ENCODE peak calls at places on chromosome 14, in ten cellular contexts. One of them, this sample, is unnamed.

GRCh38 chr14:68145036-68145435 is 325.5 kb downstream of the RAD51B start:
- DNase-seq in activated CD8-positive, alpha-beta T cell treated with anti-CD3 and anti-CD28 coated beads for 36 hours: no peak
- DNase-seq in CD8-positive, alpha-beta T cell: no peak
- DNase-seq in kidney epithelial cell: no peak
- DNase-seq in NB4: no peak
- DNase-seq in right lobe of liver: no peak
- DNase-seq in upper lobe of right lung: no peak
- DNase-seq in colonic mucosa: peak; percentile 53
- DNase-seq in stomach: no peak
- DNase-seq in breast epithelium: no peak
- DNase-seq in this sample: no peak

GRCh38 chr14:104143521-104144452 is 5.4 kb downstream of the KIF26A start:
- DNase-seq in CD8-positive, alpha-beta T cell: no peak
- DNase-seq in kidney epithelial cell: no peak
- DNase-seq in right lobe of liver: no peak
- DNase-seq in activated CD8-positive, alpha-beta T cell treated with anti-CD3 and anti-CD28 coated beads for 36 hours: no peak
- DNase-seq in upper lobe of right lung: peak; percentile 60
- DNase-seq in breast epithelium: no peak
- DNase-seq in NB4: no peak
- DNase-seq in stomach: peak; percentile 38
- DNase-seq in colonic mucosa: no peak
- DNase-seq in this sample: no peak

GRCh38 chr14:101369194-101369915 is 191.9 kb upstream of the DIO3 start:
- DNase-seq in activated CD8-positive, alpha-beta T cell treated with anti-CD3 and anti-CD28 coated beads for 36 hours: no peak
- DNase-seq in upper lobe of right lung: no peak
- DNase-seq in right lobe of liver: no peak
- DNase-seq in colonic mucosa: no peak
- DNase-seq in CD8-positive, alpha-beta T cell: no peak
- DNase-seq in NB4: no peak
- DNase-seq in breast epithelium: no peak
- DNase-seq in kidney epithelial cell: no peak
- DNase-seq in stomach: no peak
- DNase-seq in this sample: no peak

GRCh38 chr14:72610831-72611200 is 283.1 kb downstream of the DPF3 start:
- DNase-seq in activated CD8-positive, alpha-beta T cell treated with anti-CD3 and anti-CD28 coated beads for 36 hours: no peak
- DNase-seq in upper lobe of right lung: no peak
- DNase-seq in stomach: no peak
- DNase-seq in kidney epithelial cell: no peak
- DNase-seq in CD8-positive, alpha-beta T cell: no peak
- DNase-seq in right lobe of liver: no peak
- DNase-seq in colonic mucosa: no peak
- DNase-seq in NB4: no peak
- DNase-seq in breast epithelium: no peak
- DNase-seq in this sample: no peak

GRCh38 chr14:55254581-55254980 is 16.6 kb upstream of the FBXO34 start:
- DNase-seq in NB4: no peak
- DNase-seq in upper lobe of right lung: no peak
- DNase-seq in kidney epithelial cell: no peak
- DNase-seq in breast epithelium: no peak
- DNase-seq in colonic mucosa: no peak
- DNase-seq in CD8-positive, alpha-beta T cell: no peak
- DNase-seq in stomach: no peak
- DNase-seq in right lobe of liver: no peak
- DNase-seq in activated CD8-positive, alpha-beta T cell treated with anti-CD3 and anti-CD28 coated beads for 36 hours: no peak
- DNase-seq in this sample: no peak

GRCh38 chr14:101564819-101565698 is 3.8 kb downstream of the DIO3 start:
- DNase-seq in activated CD8-positive, alpha-beta T cell treated with anti-CD3 and anti-CD28 coated beads for 36 hours: no peak
- DNase-seq in upper lobe of right lung: no peak
- DNase-seq in right lobe of liver: no peak
- DNase-seq in breast epithelium: no peak
- DNase-seq in NB4: no peak
- DNase-seq in CD8-positive, alpha-beta T cell: no peak
- DNase-seq in colonic mucosa: no peak
- DNase-seq in stomach: no peak
- DNase-seq in kidney epithelial cell: no peak
- DNase-seq in this sample: no peak

GRCh38 chr14:103191856-103192835 is 68.9 kb downstream of the TNFAIP2 start:
- DNase-seq in NB4: peak; percentile 28
- DNase-seq in stomach: no peak
- DNase-seq in right lobe of liver: no peak
- DNase-seq in activated CD8-positive, alpha-beta T cell treated with anti-CD3 and anti-CD28 coated beads for 36 hours: no peak
- DNase-seq in breast epithelium: no peak
- DNase-seq in CD8-positive, alpha-beta T cell: no peak
- DNase-seq in kidney epithelial cell: no peak
- DNase-seq in upper lobe of right lung: no peak
- DNase-seq in colonic mucosa: no peak
- DNase-seq in this sample: no peak

GRCh38 chr14:90577661-90578282 is 180.9 kb downstream of the CALM1 start:
- DNase-seq in activated CD8-positive, alpha-beta T cell treated with anti-CD3 and anti-CD28 coated beads for 36 hours: no peak
- DNase-seq in right lobe of liver: no peak
- DNase-seq in kidney epithelial cell: no peak
- DNase-seq in stomach: no peak
- DNase-seq in breast epithelium: no peak
- DNase-seq in CD8-positive, alpha-beta T cell: no peak
- DNase-seq in colonic mucosa: no peak
- DNase-seq in NB4: no peak
- DNase-seq in upper lobe of right lung: peak; percentile 58
- DNase-seq in this sample: no peak

GRCh38 chr14:51448831-51449665 is 202.7 kb upstream of the FRMD6 start:
- DNase-seq in NB4: no peak
- DNase-seq in upper lobe of right lung: no peak
- DNase-seq in stomach: no peak
- DNase-seq in CD8-positive, alpha-beta T cell: no peak
- DNase-seq in kidney epithelial cell: no peak
- DNase-seq in activated CD8-positive, alpha-beta T cell treated with anti-CD3 and anti-CD28 coated beads for 36 hours: no peak
- DNase-seq in breast epithelium: no peak
- DNase-seq in colonic mucosa: no peak
- DNase-seq in right lobe of liver: peak; percentile 65
- DNase-seq in this sample: no peak

GRCh38 chr14:67856806-67857205 is 37.2 kb downstream of the RAD51B start:
- DNase-seq in stomach: no peak
- DNase-seq in breast epithelium: no peak
- DNase-seq in activated CD8-positive, alpha-beta T cell treated with anti-CD3 and anti-CD28 coated beads for 36 hours: no peak
- DNase-seq in right lobe of liver: no peak
- DNase-seq in CD8-positive, alpha-beta T cell: no peak
- DNase-seq in NB4: no peak
- DNase-seq in colonic mucosa: no peak
- DNase-seq in kidney epithelial cell: no peak
- DNase-seq in upper lobe of right lung: no peak
- DNase-seq in this sample: no peak

GRCh38 chr14:91113829-91114078 is at the start of gene DGLUCY:
- DNase-seq in breast epithelium: no peak
- DNase-seq in colonic mucosa: peak; percentile 87
- DNase-seq in NB4: no peak
- DNase-seq in activated CD8-positive, alpha-beta T cell treated with anti-CD3 and anti-CD28 coated beads for 36 hours: peak; percentile 87
- DNase-seq in upper lobe of right lung: peak; percentile 90
- DNase-seq in CD8-positive, alpha-beta T cell: peak; percentile 53
- DNase-seq in right lobe of liver: peak; percentile 89
- DNase-seq in stomach: peak; percentile 80
- DNase-seq in kidney epithelial cell: no peak
- DNase-seq in this sample: peak; percentile 61

GRCh38 chr14:67653651-67654280 is 20.7 kb downstream of the VTI1B start:
- DNase-seq in stomach: no peak
- DNase-seq in activated CD8-positive, alpha-beta T cell treated with anti-CD3 and anti-CD28 coated beads for 36 hours: no peak
- DNase-seq in kidney epithelial cell: no peak
- DNase-seq in NB4: no peak
- DNase-seq in upper lobe of right lung: no peak
- DNase-seq in breast epithelium: no peak
- DNase-seq in CD8-positive, alpha-beta T cell: no peak
- DNase-seq in right lobe of liver: no peak
- DNase-seq in colonic mucosa: no peak
- DNase-seq in this sample: no peak

GRCh38 chr14:99395904-99396530 is 84.6 kb downstream of the SETD3 start:
- DNase-seq in kidney epithelial cell: peak; percentile 55
- DNase-seq in activated CD8-positive, alpha-beta T cell treated with anti-CD3 and anti-CD28 coated beads for 36 hours: peak; percentile 66
- DNase-seq in stomach: peak; percentile 45
- DNase-seq in breast epithelium: no peak
- DNase-seq in colonic mucosa: no peak
- DNase-seq in upper lobe of right lung: no peak
- DNase-seq in right lobe of liver: no peak
- DNase-seq in CD8-positive, alpha-beta T cell: peak; percentile 17
- DNase-seq in NB4: peak; percentile 58
- DNase-seq in this sample: no peak

GRCh38 chr14:49897965-49898364 is 5.1 kb downstream of the ARF6 start:
- DNase-seq in upper lobe of right lung: no peak
- DNase-seq in CD8-positive, alpha-beta T cell: no peak
- DNase-seq in NB4: no peak
- DNase-seq in right lobe of liver: no peak
- DNase-seq in activated CD8-positive, alpha-beta T cell treated with anti-CD3 and anti-CD28 coated beads for 36 hours: no peak
- DNase-seq in colonic mucosa: peak; percentile 28
- DNase-seq in breast epithelium: no peak
- DNase-seq in kidney epithelial cell: no peak
- DNase-seq in stomach: peak; percentile 42
- DNase-seq in this sample: no peak

GRCh38 chr14:49897414-49897813 is 4.5 kb downstream of the ARF6 start:
- DNase-seq in colonic mucosa: no peak
- DNase-seq in CD8-positive, alpha-beta T cell: no peak
- DNase-seq in kidney epithelial cell: no peak
- DNase-seq in NB4: no peak
- DNase-seq in activated CD8-positive, alpha-beta T cell treated with anti-CD3 and anti-CD28 coated beads for 36 hours: no peak
- DNase-seq in stomach: no peak
- DNase-seq in upper lobe of right lung: no peak
- DNase-seq in right lobe of liver: no peak
- DNase-seq in breast epithelium: no peak
- DNase-seq in this sample: no peak

GRCh38 chr14:49895480-49895879 is 2.6 kb downstream of the ARF6 start:
- DNase-seq in stomach: no peak
- DNase-seq in right lobe of liver: no peak
- DNase-seq in upper lobe of right lung: no peak
- DNase-seq in CD8-positive, alpha-beta T cell: no peak
- DNase-seq in kidney epithelial cell: no peak
- DNase-seq in colonic mucosa: peak; percentile 8
- DNase-seq in breast epithelium: no peak
- DNase-seq in activated CD8-positive, alpha-beta T cell treated with anti-CD3 and anti-CD28 coated beads for 36 hours: no peak
- DNase-seq in NB4: peak; percentile 28
- DNase-seq in this sample: no peak

GRCh38 chr14:49898485-49898884 is 5.6 kb downstream of the ARF6 start:
- DNase-seq in CD8-positive, alpha-beta T cell: no peak
- DNase-seq in stomach: no peak
- DNase-seq in kidney epithelial cell: no peak
- DNase-seq in activated CD8-positive, alpha-beta T cell treated with anti-CD3 and anti-CD28 coated beads for 36 hours: no peak
- DNase-seq in NB4: no peak
- DNase-seq in right lobe of liver: no peak
- DNase-seq in upper lobe of right lung: no peak
- DNase-seq in colonic mucosa: no peak
- DNase-seq in breast epithelium: no peak
- DNase-seq in this sample: no peak

GRCh38 chr14:49896956-49897355 is 4.1 kb downstream of the ARF6 start:
- DNase-seq in kidney epithelial cell: no peak
- DNase-seq in breast epithelium: no peak
- DNase-seq in colonic mucosa: peak; percentile 16
- DNase-seq in stomach: no peak
- DNase-seq in CD8-positive, alpha-beta T cell: no peak
- DNase-seq in upper lobe of right lung: no peak
- DNase-seq in NB4: peak; percentile 65
- DNase-seq in activated CD8-positive, alpha-beta T cell treated with anti-CD3 and anti-CD28 coated beads for 36 hours: no peak
- DNase-seq in right lobe of liver: no peak
- DNase-seq in this sample: no peak
- TF ChIP-seq CTCF in kidney epithelial cell: no peak
- TF ChIP-seq CTCF in breast epithelium: no peak
- TF ChIP-seq CTCF in colonic mucosa: no peak
- TF ChIP-seq CTCF in stomach: no peak
- TF ChIP-seq CTCF in CD8-positive, alpha-beta T cell: no peak
- TF ChIP-seq CTCF in upper lobe of right lung: no peak
- TF ChIP-seq CTCF in NB4: no peak
- TF ChIP-seq CTCF in activated CD8-positive, alpha-beta T cell treated with anti-CD3 and anti-CD28 coated beads for 36 hours: no peak
- TF ChIP-seq CTCF in right lobe of liver: no peak
- TF ChIP-seq CTCF in this sample: no peak

GRCh38 chr14:71011479-71011878 is 104.2 kb downstream of the PCNX1 start:
- DNase-seq in NB4: no peak
- DNase-seq in kidney epithelial cell: no peak
- DNase-seq in CD8-positive, alpha-beta T cell: no peak
- DNase-seq in breast epithelium: no peak
- DNase-seq in right lobe of liver: no peak
- DNase-seq in upper lobe of right lung: no peak
- DNase-seq in colonic mucosa: no peak
- DNase-seq in stomach: no peak
- DNase-seq in activated CD8-positive, alpha-beta T cell treated with anti-CD3 and anti-CD28 coated beads for 36 hours: no peak
- DNase-seq in this sample: no peak
- TF ChIP-seq CTCF in NB4: no peak
- TF ChIP-seq CTCF in kidney epithelial cell: peak; percentile 13
- TF ChIP-seq CTCF in CD8-positive, alpha-beta T cell: peak; percentile 55
- TF ChIP-seq CTCF in breast epithelium: no peak
- TF ChIP-seq CTCF in right lobe of liver: no peak
- TF ChIP-seq CTCF in upper lobe of right lung: peak; percentile 16
- TF ChIP-seq CTCF in colonic mucosa: no peak
- TF ChIP-seq CTCF in stomach: no peak
- TF ChIP-seq CTCF in activated CD8-positive, alpha-beta T cell treated with anti-CD3 and anti-CD28 coated beads for 36 hours: peak; percentile 52
- TF ChIP-seq CTCF in this sample: no peak

GRCh38 chr14:46325157-46325556 is 326.4 kb downstream of the RPL10L start:
- DNase-seq in stomach: no peak
- DNase-seq in CD8-positive, alpha-beta T cell: no peak
- DNase-seq in colonic mucosa: no peak
- DNase-seq in NB4: no peak
- DNase-seq in right lobe of liver: no peak
- DNase-seq in kidney epithelial cell: no peak
- DNase-seq in breast epithelium: no peak
- DNase-seq in upper lobe of right lung: no peak
- DNase-seq in activated CD8-positive, alpha-beta T cell treated with anti-CD3 and anti-CD28 coated beads for 36 hours: no peak
- DNase-seq in this sample: no peak
- TF ChIP-seq CTCF in stomach: no peak
- TF ChIP-seq CTCF in CD8-positive, alpha-beta T cell: no peak
- TF ChIP-seq CTCF in colonic mucosa: no peak
- TF ChIP-seq CTCF in NB4: no peak
- TF ChIP-seq CTCF in right lobe of liver: no peak
- TF ChIP-seq CTCF in kidney epithelial cell: peak; percentile 1
- TF ChIP-seq CTCF in breast epithelium: no peak
- TF ChIP-seq CTCF in upper lobe of right lung: no peak
- TF ChIP-seq CTCF in activated CD8-positive, alpha-beta T cell treated with anti-CD3 and anti-CD28 coated beads for 36 hours: no peak
- TF ChIP-seq CTCF in this sample: no peak

GRCh38 chr14:61322011-61322798 is 826 bp downstream of the PRKCH start:
- DNase-seq in CD8-positive, alpha-beta T cell: no peak
- DNase-seq in kidney epithelial cell: no peak
- DNase-seq in upper lobe of right lung: peak; percentile 88
- DNase-seq in right lobe of liver: peak; percentile 55
- DNase-seq in activated CD8-positive, alpha-beta T cell treated with anti-CD3 and anti-CD28 coated beads for 36 hours: peak; percentile 48
- DNase-seq in colonic mucosa: peak; percentile 72
- DNase-seq in NB4: no peak
- DNase-seq in breast epithelium: peak; percentile 81
- DNase-seq in stomach: peak; percentile 73
- DNase-seq in this sample: no peak

GRCh38 chr14:61320806-61321384 is 484 bp upstream of the PRKCH start:
- DNase-seq in breast epithelium: peak; percentile 54
- DNase-seq in NB4: no peak
- DNase-seq in stomach: no peak
- DNase-seq in activated CD8-positive, alpha-beta T cell treated with anti-CD3 and anti-CD28 coated beads for 36 hours: no peak
- DNase-seq in kidney epithelial cell: no peak
- DNase-seq in colonic mucosa: peak; percentile 29
- DNase-seq in upper lobe of right lung: peak; percentile 68
- DNase-seq in CD8-positive, alpha-beta T cell: no peak
- DNase-seq in right lobe of liver: no peak
- DNase-seq in this sample: no peak

GRCh38 chr14:61319706-61320105 is 1.7 kb upstream of the PRKCH start:
- DNase-seq in breast epithelium: no peak
- DNase-seq in upper lobe of right lung: no peak
- DNase-seq in colonic mucosa: no peak
- DNase-seq in right lobe of liver: no peak
- DNase-seq in CD8-positive, alpha-beta T cell: no peak
- DNase-seq in stomach: no peak
- DNase-seq in NB4: no peak
- DNase-seq in kidney epithelial cell: no peak
- DNase-seq in activated CD8-positive, alpha-beta T cell treated with anti-CD3 and anti-CD28 coated beads for 36 hours: no peak
- DNase-seq in this sample: no peak

GRCh38 chr14:61322799-61323290 is 1.5 kb downstream of the PRKCH start:
- DNase-seq in activated CD8-positive, alpha-beta T cell treated with anti-CD3 and anti-CD28 coated beads for 36 hours: peak; percentile 66
- DNase-seq in breast epithelium: no peak
- DNase-seq in stomach: no peak
- DNase-seq in upper lobe of right lung: no peak
- DNase-seq in CD8-positive, alpha-beta T cell: peak; percentile 33
- DNase-seq in NB4: no peak
- DNase-seq in right lobe of liver: no peak
- DNase-seq in colonic mucosa: no peak
- DNase-seq in kidney epithelial cell: peak; percentile 4
- DNase-seq in this sample: no peak

GRCh38 chr14:61321385-61322010 is at the start of gene PRKCH:
- DNase-seq in NB4: no peak
- DNase-seq in CD8-positive, alpha-beta T cell: peak; percentile 74
- DNase-seq in upper lobe of right lung: peak; percentile 94
- DNase-seq in colonic mucosa: peak; percentile 82
- DNase-seq in kidney epithelial cell: peak; percentile 16
- DNase-seq in breast epithelium: peak; percentile 89
- DNase-seq in stomach: peak; percentile 76
- DNase-seq in activated CD8-positive, alpha-beta T cell treated with anti-CD3 and anti-CD28 coated beads for 36 hours: peak; percentile 90
- DNase-seq in right lobe of liver: peak; percentile 72
- DNase-seq in this sample: no peak
- TF ChIP-seq CTCF in NB4: no peak
- TF ChIP-seq CTCF in CD8-positive, alpha-beta T cell: no peak
- TF ChIP-seq CTCF in upper lobe of right lung: no peak
- TF ChIP-seq CTCF in colonic mucosa: no peak
- TF ChIP-seq CTCF in kidney epithelial cell: peak; percentile 23
- TF ChIP-seq CTCF in breast epithelium: no peak
- TF ChIP-seq CTCF in stomach: no peak
- TF ChIP-seq CTCF in activated CD8-positive, alpha-beta T cell treated with anti-CD3 and anti-CD28 coated beads for 36 hours: no peak
- TF ChIP-seq CTCF in right lobe of liver: peak; percentile 5
- TF ChIP-seq CTCF in this sample: peak; percentile 30

This sample was measured in GM12864.